ENCODE peak calls at places on chromosomes 1 and 21, in four cellular contexts. C is activated T-cell treated with anti-CD3 and anti-CD28 coated beads, Interleukin-2, amount 50 U/mL, for 72 hours; Y is naive B cell; Z is T-cell. S is an unnamed sample.
A peak's percentile ranks its signal among the peaks of the same experiment; 100 is the strongest.

GRCh38 chr21:34722684-34723300 is 54.0 kb downstream of the CLIC6 start:
- ATAC-seq in C (peak; percentile 43), Z (no peak), Y (no peak), S (no peak)

GRCh38 chr1:114126696-114127095 is 27.0 kb downstream of the SYT6 start:
- ATAC-seq in Y (no peak), C (no peak), Z (no peak), S (no peak)

GRCh38 chr1:219902951-219903350 is 25.4 kb downstream of the SLC30A10 start:
- ATAC-seq in Y (no peak), Z (no peak), C (no peak), S (no peak)

GRCh38 chr1:59601032-59601431 is 213.7 kb upstream of the HOOK1 start:
- ATAC-seq in Y (no peak), Z (no peak), C (no peak), S (no peak)

GRCh38 chr21:26224351-26224750 is 53.8 kb upstream of the APP start:
- ATAC-seq in Z (no peak), C (no peak), Y (no peak), S (no peak)

GRCh38 chr1:212077028-212077427 is 41.5 kb downstream of the DTL start:
- ATAC-seq in C (no peak), Z (no peak), Y (no peak), S (peak; percentile 18)

GRCh38 chr1:43382027-43382771 is 7.4 kb downstream of the MED8 start:
- ATAC-seq in Z (no peak), C (no peak), Y (no peak), S (no peak)

GRCh38 chr21:34198232-34199120 is 125.1 kb downstream of the MRPS6 start:
- ATAC-seq in C (peak; percentile 87), Y (no peak), Z (peak; percentile 79), S (peak; percentile 81)

GRCh38 chr1:56285554-56286402 is 293.6 kb downstream of the PLPP3 start:
- ATAC-seq in Z (no peak), C (no peak), Y (no peak), S (no peak)

GRCh38 chr1:3803905-3804626 is 7.8 kb upstream of the LRRC47 start:
- ATAC-seq in Y (no peak), C (no peak), Z (no peak), S (no peak)

GRCh38 chr1:217048104-217048707 is 325.0 kb upstream of the ESRRG start:
- ATAC-seq in Z (no peak), Y (no peak), C (no peak), S (no peak)

GRCh38 chr1:161739865-161740566 is 9.6 kb upstream of the DUSP12 start:
- ATAC-seq in Z (no peak), Y (peak; percentile 70), C (no peak), S (no peak)

GRCh38 chr1:33971018-33971710 is 107.3 kb downstream of the HMGB4 start:
- ATAC-seq in Z (no peak), Y (no peak), C (no peak), S (no peak)

GRCh38 chr1:110787328-110788071 is 85.4 kb upstream of the CD53 start:
- ATAC-seq in Z (peak; percentile 80), C (peak; percentile 31), Y (peak; percentile 82), S (peak; percentile 74)

GRCh38 chr1:70156529-70157120 is 48.8 kb downstream of the LRRC40 start:
- ATAC-seq in Y (no peak), C (peak; percentile 80), Z (no peak), S (peak; percentile 98)

GRCh38 chr1:203506821-203507220 is 12.9 kb downstream of the OPTC start:
- ATAC-seq in Z (no peak), Y (no peak), C (no peak), S (no peak)